ENCODE peak calls at places on chromosomes 7 and 10, in seven cellular contexts. O is GM13976; H is spleen; T is neural progenitor cell; D is tibial artery; F is stimulated activated CD4-positive, alpha-beta T cell treated with anti-CD3 and anti-CD28 coated beads, Interleukin-12 subunit alpha, Interleukin-12 subunit beta, amount 100 ng/mL, for 4 hours; U is foreskin fibroblast. J is an unnamed sample.

GRCh38 chr7:90560730-90561129 is 35.4 kb upstream of the CDK14 start:
- DNase-seq in O (no peak), H (no peak), T (no peak), D (no peak), F (no peak), U (no peak), J (no peak)

GRCh38 chr7:132639983-132640382 is 63.7 kb upstream of the PLXNA4 start:
- DNase-seq in O (no peak), H (no peak), T (no peak), D (no peak), F (no peak), U (no peak), J (no peak)

GRCh38 chr7:102472126-102473041 is 6.3 kb downstream of the POLR2J start:
- DNase-seq in O (no peak), H (peak; percentile 78), T (no peak), D (peak; percentile 57), F (no peak), U (no peak), J (no peak)

GRCh38 chr7:158431941-158432347 is 155.7 kb downstream of the PTPRN2 start:
- DNase-seq in O (no peak), H (no peak), T (no peak), D (peak; percentile 89), F (no peak), U (peak; percentile 11), J (no peak)

GRCh38 chr7:93327006-93327633 is 95.0 kb downstream of the VPS50 start:
- DNase-seq in O (no peak), H (no peak), T (no peak), D (no peak), F (no peak), U (peak; percentile 77), J (no peak)

GRCh38 chr7:40507166-40507565 is 372.4 kb downstream of the SUGCT start:
- DNase-seq in O (peak; percentile 16), H (no peak), T (no peak), D (no peak), F (no peak), U (no peak), J (no peak)

GRCh38 chr10:1595242-1595600 is 142.1 kb downstream of the ADARB2 start:
- DNase-seq in O (no peak), H (no peak), T (no peak), D (no peak), F (no peak), U (no peak), J (no peak)

GRCh38 chr10:124733566-124734245 is 10.5 kb downstream of the FAM53B start:
- DNase-seq in O (no peak), H (no peak), T (no peak), D (peak; percentile 69), F (no peak), U (no peak), J (no peak)

GRCh38 chr7:29556405-29557195 is 7.0 kb upstream of the PRR15 start:
- DNase-seq in O (no peak), H (no peak), T (peak; percentile 82), D (no peak), F (no peak), U (no peak), J (no peak)

GRCh38 chr10:102113956-102114857 is 6.0 kb downstream of the LDB1 start:
- DNase-seq in O (peak; percentile 61), H (peak; percentile 87), T (peak; percentile 73), D (peak; percentile 73), F (peak; percentile 12), U (no peak), J (no peak)

GRCh38 chr10:71767420-71768035 is 5.8 kb downstream of the VSIR start:
- DNase-seq in O (no peak), H (peak; percentile 84), T (no peak), D (no peak), F (no peak), U (no peak), J (no peak)

GRCh38 chr10:31708513-31708912 is 220.1 kb downstream of the ARHGAP12 start:
- DNase-seq in O (no peak), H (no peak), T (peak; percentile 22), D (no peak), F (no peak), U (no peak), J (no peak)

GRCh38 chr7:95599069-95599468 is 2.8 kb upstream of the PDK4 start:
- DNase-seq in O (no peak), H (no peak), T (no peak), D (no peak), F (no peak), U (no peak), J (no peak)

GRCh38 chr10:109104806-109105205 is 818.5 kb downstream of the XPNPEP1 start:
- DNase-seq in O (no peak), H (no peak), T (no peak), D (no peak), F (no peak), U (no peak), J (no peak)

GRCh38 chr10:64103750-64104149 is 582.5 kb downstream of the REEP3 start:
- DNase-seq in O (no peak), H (no peak), T (no peak), D (no peak), F (no peak), U (no peak), J (no peak)

GRCh38 chr10:110324201-110324804 is 19.6 kb upstream of the SMNDC1 start:
- DNase-seq in O (no peak), H (no peak), T (no peak), D (no peak), F (no peak), U (no peak), J (no peak)

GRCh38 chr10:112804036-112804435 is 146.0 kb upstream of the TCF7L2 start:
- DNase-seq in O (no peak), H (no peak), T (peak; percentile 34), D (no peak), F (no peak), U (no peak), J (peak; percentile 66)

GRCh38 chr7:57414415-57414814 is 35.6 kb upstream of the ZNF716 start:
- DNase-seq in O (no peak), H (peak; percentile 32), T (no peak), D (no peak), F (no peak), U (no peak), J (no peak)

GRCh38 chr7:53600296-53600695 is 564.9 kb downstream of the POM121L12 start:
- DNase-seq in O (no peak), H (no peak), T (no peak), D (no peak), F (no peak), U (no peak), J (no peak)

GRCh38 chr10:71600856-71601255 is 118.7 kb downstream of the C10orf105 start:
- DNase-seq in O (no peak), H (no peak), T (no peak), D (no peak), F (no peak), U (peak; percentile 84), J (no peak)

GRCh38 chr10:25047902-25048301 is 31.5 kb downstream of the THNSL1 start:
- DNase-seq in O (no peak), H (no peak), T (no peak), D (no peak), F (no peak), U (peak; percentile 28), J (no peak)

J was measured in NCI-H1105 treated with DMSO at 0.1 percent for 48 hours.